ENCODE peak calls at places on chromosomes 2 and 18, in four cellular contexts. One of them, this sample, is unnamed.

GRCh38 chr2:50596521-50596920 is 435.4 kb downstream of the NRXN1 start:
- DNase-seq in OCI-LY7: no peak
- DNase-seq in breast epithelium: no peak
- DNase-seq in AG04450: no peak
- DNase-seq in this sample: no peak

GRCh38 chr2:101690547-101691182 is 6.8 kb upstream of the MAP4K4 start:
- DNase-seq in OCI-LY7: no peak
- DNase-seq in breast epithelium: no peak
- DNase-seq in AG04450: no peak
- DNase-seq in this sample: no peak

GRCh38 chr2:216842634-216843033 is 17.2 kb downstream of the TNP1 start:
- DNase-seq in OCI-LY7: no peak
- DNase-seq in breast epithelium: no peak
- DNase-seq in AG04450: no peak
- DNase-seq in this sample: no peak

GRCh38 chr2:34104601-34105000 is 505.5 kb upstream of the FAM98A start:
- DNase-seq in OCI-LY7: no peak
- DNase-seq in breast epithelium: no peak
- DNase-seq in AG04450: no peak
- DNase-seq in this sample: no peak

GRCh38 chr2:28395334-28396061 is 2.8 kb downstream of the FOSL2 start:
- DNase-seq in OCI-LY7: no peak
- DNase-seq in breast epithelium: peak
- DNase-seq in AG04450: no peak
- DNase-seq in this sample: no peak

GRCh38 chr18:48058486-48058885 is 128.0 kb upstream of the SMAD2 start:
- DNase-seq in OCI-LY7: no peak
- DNase-seq in breast epithelium: no peak
- DNase-seq in AG04450: no peak
- DNase-seq in this sample: no peak

GRCh38 chr2:16773080-16773713 is 107.6 kb upstream of the CYRIA start:
- DNase-seq in OCI-LY7: peak
- DNase-seq in breast epithelium: no peak
- DNase-seq in AG04450: peak
- DNase-seq in this sample: peak

GRCh38 chr18:62338446-62339105 is 13.5 kb downstream of the TNFRSF11A start:
- DNase-seq in OCI-LY7: no peak
- DNase-seq in breast epithelium: no peak
- DNase-seq in AG04450: no peak
- DNase-seq in this sample: no peak

GRCh38 chr2:96683972-96684820 is 41.6 kb downstream of the FER1L5 start:
- DNase-seq in OCI-LY7: no peak
- DNase-seq in breast epithelium: no peak
- DNase-seq in AG04450: no peak
- DNase-seq in this sample: no peak

GRCh38 chr2:160207804-160208661 is 8.0 kb upstream of the ITGB6 start:
- DNase-seq in OCI-LY7: no peak
- DNase-seq in breast epithelium: peak
- DNase-seq in AG04450: peak
- DNase-seq in this sample: peak

GRCh38 chr2:160210599-160211138 is 10.6 kb upstream of the ITGB6 start:
- DNase-seq in OCI-LY7: peak
- DNase-seq in breast epithelium: no peak
- DNase-seq in AG04450: no peak
- DNase-seq in this sample: peak

GRCh38 chr18:32469190-32469611 is 1.5 kb downstream of the GAREM1 start:
- DNase-seq in OCI-LY7: peak
- DNase-seq in breast epithelium: no peak
- DNase-seq in AG04450: no peak
- DNase-seq in this sample: no peak

DNA sequence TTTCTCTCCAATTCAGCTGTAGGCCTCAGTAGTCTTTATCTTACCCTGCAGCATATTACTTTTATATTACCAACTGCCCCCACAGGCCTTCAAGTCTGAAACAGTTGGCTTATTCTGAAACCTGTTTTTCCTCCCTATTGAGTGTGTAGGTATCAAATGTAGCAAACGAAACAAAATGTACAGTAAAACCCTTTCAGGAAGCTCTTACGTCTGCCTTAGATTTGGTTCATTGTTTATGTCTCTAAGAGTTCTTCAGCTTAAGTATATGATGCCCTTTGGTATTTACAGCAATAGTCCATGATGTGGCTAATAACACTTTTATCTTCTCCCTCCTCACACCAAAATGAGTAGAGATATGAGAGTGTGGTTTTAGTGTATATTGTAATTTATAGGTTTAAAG is 108.9 kb downstream of the DOCK10 start:
- DNase-seq in OCI-LY7: no peak
- DNase-seq in breast epithelium: no peak
- DNase-seq in AG04450: no peak
- DNase-seq in this sample: no peak
- H3K4me3 ChIP-seq in OCI-LY7: no peak
- H3K4me3 ChIP-seq in breast epithelium: no peak
- H3K4me3 ChIP-seq in AG04450: no peak
- H3K4me3 ChIP-seq in this sample: no peak

DNA sequence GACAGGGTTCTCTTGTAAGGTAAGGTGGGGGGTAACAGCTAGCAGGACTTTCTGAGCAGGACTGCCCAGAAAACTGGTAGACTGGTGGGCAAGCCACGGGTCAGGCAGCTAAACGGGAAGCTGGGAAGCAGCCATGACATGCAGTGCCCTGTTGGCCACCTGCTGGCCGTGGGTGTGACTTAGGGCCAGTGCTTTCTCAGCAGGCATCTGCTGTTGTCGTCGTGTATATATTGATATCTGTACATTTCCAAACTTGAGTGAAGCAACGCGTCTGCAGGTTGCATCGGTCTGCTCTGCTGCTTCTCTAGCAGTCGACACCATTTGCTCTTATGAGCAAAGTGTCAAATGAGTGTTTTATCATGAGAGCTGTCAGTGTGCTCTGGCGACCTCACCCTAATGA is 31.0 kb downstream of the COA5 start:
- DNase-seq in OCI-LY7: no peak
- DNase-seq in breast epithelium: no peak
- DNase-seq in AG04450: no peak
- DNase-seq in this sample: no peak
- TF ChIP-seq CTCF in OCI-LY7: no peak
- TF ChIP-seq CTCF in breast epithelium: no peak
- TF ChIP-seq CTCF in AG04450: peak
- TF ChIP-seq CTCF in this sample: no peak

DNA sequence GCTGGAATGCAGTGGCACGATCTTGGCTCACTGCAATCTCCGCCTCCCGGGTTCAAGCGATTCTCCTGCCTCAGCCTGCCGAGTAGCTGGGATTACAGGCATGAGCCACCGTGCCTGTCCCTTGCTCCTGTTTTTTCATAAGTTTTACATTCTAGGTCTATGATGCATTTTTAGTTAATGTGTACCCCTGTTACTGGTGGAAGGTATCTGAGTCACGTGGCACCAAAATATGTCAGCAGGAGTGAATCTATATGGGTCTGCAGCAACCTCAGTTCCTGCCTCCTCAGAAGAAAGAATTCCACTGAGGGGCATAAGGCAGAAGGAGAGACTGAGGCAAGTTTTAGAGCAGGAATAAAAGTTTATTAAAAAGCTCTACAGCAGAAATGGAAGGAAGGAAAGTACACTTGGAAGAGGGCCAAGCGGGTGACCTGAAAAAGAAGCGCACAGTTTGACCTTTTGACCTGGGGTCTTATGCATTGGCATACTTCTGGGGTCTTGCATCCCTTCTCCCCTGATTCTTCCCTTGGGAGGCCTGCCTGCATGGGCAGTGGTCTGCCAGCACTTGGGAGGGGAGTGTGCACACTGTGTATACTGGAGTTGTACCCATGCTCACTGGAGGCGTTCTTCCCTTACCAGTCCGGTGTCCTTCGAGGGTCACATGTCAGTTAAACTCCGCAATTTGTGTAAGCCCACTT is 1.1 kb upstream of the MFSD2B start:
- DNase-seq in OCI-LY7: no peak
- DNase-seq in breast epithelium: no peak
- DNase-seq in AG04450: no peak
- DNase-seq in this sample: no peak
- H3K4me3 ChIP-seq in OCI-LY7: no peak
- H3K4me3 ChIP-seq in breast epithelium: no peak
- H3K4me3 ChIP-seq in AG04450: no peak
- H3K4me3 ChIP-seq in this sample: no peak

DNA sequence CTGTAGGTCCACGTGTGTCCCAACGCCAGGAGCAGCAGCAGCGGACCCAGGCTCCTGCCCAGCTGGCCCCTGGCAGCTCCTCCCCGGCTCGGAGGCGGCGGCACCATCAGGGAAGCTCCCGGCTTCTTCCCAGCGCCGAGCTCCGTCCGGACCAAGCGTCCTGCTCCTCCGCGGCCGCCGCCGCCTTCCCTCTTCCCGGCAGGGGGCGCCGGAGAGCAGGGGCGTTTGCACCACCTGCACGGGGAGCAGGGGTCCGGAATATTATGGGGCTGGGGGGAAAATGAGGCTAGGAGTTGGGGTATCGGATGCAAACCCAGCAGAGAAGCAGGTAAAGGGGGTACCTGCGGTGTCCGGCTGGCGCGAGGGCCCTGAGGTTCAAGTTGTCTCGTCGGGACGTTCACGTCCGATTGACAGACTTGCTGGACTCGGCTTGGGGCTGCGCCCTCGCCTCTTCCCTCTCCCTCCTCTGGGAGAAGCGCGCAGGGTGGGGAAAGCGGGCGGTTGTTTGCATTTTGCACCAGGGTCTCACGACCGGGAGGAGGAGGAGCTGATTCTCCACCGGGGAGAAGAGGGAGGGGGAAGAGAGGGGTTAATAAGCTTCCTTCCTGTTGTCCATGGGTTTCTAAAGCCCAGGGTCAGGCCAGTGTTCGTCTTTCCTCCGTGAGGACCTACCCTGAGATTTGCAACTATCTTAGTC is at the start of gene CCBE1:
- DNase-seq in OCI-LY7: no peak
- DNase-seq in breast epithelium: peak
- DNase-seq in AG04450: no peak
- DNase-seq in this sample: peak
- TF ChIP-seq CTCF in OCI-LY7: peak
- TF ChIP-seq CTCF in breast epithelium: peak
- TF ChIP-seq CTCF in AG04450: peak
- TF ChIP-seq CTCF in this sample: peak

This sample was measured in GM12865.